ENCODE peak calls at places on chromosome 7, in five cellular contexts. P, X, B, I and T are unnamed samples.

GRCh38 chr7:86012955-86013354 is 630.8 kb upstream of the GRM3 start:
- DNase-seq in I (no peak), P (no peak), X (no peak), B (no peak), T (no peak)

GRCh38 chr7:77729574-77730348 is 33.5 kb downstream of the RSBN1L start:
- DNase-seq in B (no peak), I (peak), P (no peak), X (no peak), T (no peak)

GRCh38 chr7:46369933-46370654 is 449.0 kb upstream of the IGFBP3 start:
- DNase-seq in P (peak), X (peak), I (peak), B (no peak), T (peak)

GRCh38 chr7:79719216-79719615 is 265.7 kb upstream of the MAGI2 start:
- DNase-seq in I (no peak), B (no peak), P (no peak), X (no peak), T (no peak)

GRCh38 chr7:79055722-79056415 is 397.6 kb downstream of the MAGI2 start:
- DNase-seq in P (no peak), B (no peak), I (no peak), X (no peak), T (no peak)

GRCh38 chr7:137791947-137792346 is 54.8 kb downstream of the DGKI start:
- DNase-seq in X (no peak), I (no peak), P (no peak), B (no peak), T (no peak)

GRCh38 chr7:39248693-39249090 is 271.0 kb downstream of the POU6F2 start:
- DNase-seq in X (no peak), P (no peak), I (no peak), B (no peak), T (no peak)

GRCh38 chr7:15288746-15289145 is 273.1 kb downstream of the AGMO start:
- DNase-seq in B (no peak), P (no peak), I (no peak), X (no peak), T (no peak)

GRCh38 chr7:88377421-88377820 is 70.7 kb upstream of the STEAP4 start:
- DNase-seq in P (no peak), X (no peak), B (no peak), I (no peak), T (no peak)

GRCh38 chr7:108127461-108127860 is 2.7 kb downstream of the LAMB4 start:
- DNase-seq in X (no peak), B (no peak), I (no peak), P (no peak), T (no peak)

GRCh38 chr7:74000489-74001149 is 27.4 kb upstream of the ELN start:
- DNase-seq in I (no peak), P (no peak), B (no peak), X (no peak), T (no peak)

GRCh38 chr7:148395990-148396716 is 194.4 kb upstream of the C7orf33 start:
- DNase-seq in P (no peak), B (no peak), X (no peak), I (no peak), T (no peak)

GRCh38 chr7:16817536-16817935 is 12.7 kb upstream of the AGR2 start:
- DNase-seq in P (no peak), X (peak), I (no peak), B (no peak), T (no peak)

GRCh38 chr7:30752979-30753378 is 1.0 kb downstream of the INMT start:
- DNase-seq in B (no peak), P (no peak), I (no peak), X (no peak), T (no peak)

GRCh38 chr7:2641406-2642393 is 9.9 kb downstream of the TTYH3 start:
- DNase-seq in I (peak), X (peak), B (peak), P (peak), T (no peak)

GRCh38 chr7:458511-459245 is 61.0 kb downstream of the PDGFA start:
- DNase-seq in X (no peak), P (no peak), I (no peak), B (no peak), T (no peak)

GRCh38 chr7:42843209-42843800 is 68.6 kb downstream of the C7orf25 start:
- DNase-seq in P (no peak), B (no peak), I (peak), X (no peak), T (no peak)

GRCh38 chr7:7157887-7158271 is 24.5 kb upstream of the C1GALT1 start:
- DNase-seq in B (no peak), I (peak), P (no peak), X (peak), T (no peak)

GRCh38 chr7:100372256-100372655 is 1.0 kb upstream of the PILRA start:
- DNase-seq in X (peak), P (no peak), B (no peak), I (peak), T (no peak)

GRCh38 chr7:154998481-154998880 is 4.4 kb downstream of the PAXIP1 start:
- DNase-seq in B (no peak), P (no peak), X (no peak), I (no peak), T (no peak)